ENCODE peak calls at places on chromosomes 6 and 20, in nine cellular contexts. One of them, this sample, is unnamed.

GRCh38 chr6:110609101-110609500 is 132.7 kb upstream of the SLC22A16 start:
- DNase-seq in GM18507: no peak
- DNase-seq in cardiac fibroblast: no peak
- DNase-seq in foreskin fibroblast: no peak
- DNase-seq in DMS79 treated with DMSO at 0.1 percent for 48 hours: peak
- DNase-seq in heart left ventricle: no peak
- DNase-seq in GDM1: no peak
- DNase-seq in RWPE1: no peak
- DNase-seq in stimulated activated CD8-positive, alpha-beta memory T cell treated with anti-CD3 and anti-CD28 coated beads, Interleukin-7, amount 100 ng/mL, for 1 hour: no peak
- DNase-seq in this sample: no peak

GRCh38 chr6:26525818-26526217 is 12.3 kb upstream of the HMGN4 start:
- DNase-seq in GDM1: no peak
- DNase-seq in cardiac fibroblast: peak
- DNase-seq in foreskin fibroblast: no peak
- DNase-seq in stimulated activated CD8-positive, alpha-beta memory T cell treated with anti-CD3 and anti-CD28 coated beads, Interleukin-7, amount 100 ng/mL, for 1 hour: no peak
- DNase-seq in RWPE1: no peak
- DNase-seq in GM18507: no peak
- DNase-seq in DMS79 treated with DMSO at 0.1 percent for 48 hours: no peak
- DNase-seq in heart left ventricle: no peak
- DNase-seq in this sample: no peak

GRCh38 chr6:45697605-45698004 is 318.1 kb downstream of the CLIC5 start:
- DNase-seq in RWPE1: peak
- DNase-seq in heart left ventricle: no peak
- DNase-seq in GDM1: no peak
- DNase-seq in DMS79 treated with DMSO at 0.1 percent for 48 hours: no peak
- DNase-seq in GM18507: no peak
- DNase-seq in cardiac fibroblast: peak
- DNase-seq in stimulated activated CD8-positive, alpha-beta memory T cell treated with anti-CD3 and anti-CD28 coated beads, Interleukin-7, amount 100 ng/mL, for 1 hour: no peak
- DNase-seq in foreskin fibroblast: peak
- DNase-seq in this sample: peak

GRCh38 chr6:168983925-168984324 is 269.7 kb downstream of the THBS2 start:
- DNase-seq in stimulated activated CD8-positive, alpha-beta memory T cell treated with anti-CD3 and anti-CD28 coated beads, Interleukin-7, amount 100 ng/mL, for 1 hour: no peak
- DNase-seq in heart left ventricle: no peak
- DNase-seq in foreskin fibroblast: no peak
- DNase-seq in GDM1: no peak
- DNase-seq in cardiac fibroblast: no peak
- DNase-seq in RWPE1: no peak
- DNase-seq in GM18507: no peak
- DNase-seq in DMS79 treated with DMSO at 0.1 percent for 48 hours: no peak
- DNase-seq in this sample: no peak

GRCh38 chr6:150238294-150238693 is 95.5 kb downstream of the PPP1R14C start:
- DNase-seq in heart left ventricle: peak
- DNase-seq in RWPE1: no peak
- DNase-seq in GM18507: no peak
- DNase-seq in GDM1: no peak
- DNase-seq in DMS79 treated with DMSO at 0.1 percent for 48 hours: no peak
- DNase-seq in cardiac fibroblast: peak
- DNase-seq in foreskin fibroblast: peak
- DNase-seq in stimulated activated CD8-positive, alpha-beta memory T cell treated with anti-CD3 and anti-CD28 coated beads, Interleukin-7, amount 100 ng/mL, for 1 hour: no peak
- DNase-seq in this sample: no peak

GRCh38 chr6:116535109-116535508 is 10.4 kb downstream of the TRAPPC3L start:
- DNase-seq in foreskin fibroblast: no peak
- DNase-seq in RWPE1: no peak
- DNase-seq in GDM1: no peak
- DNase-seq in GM18507: no peak
- DNase-seq in DMS79 treated with DMSO at 0.1 percent for 48 hours: no peak
- DNase-seq in heart left ventricle: no peak
- DNase-seq in cardiac fibroblast: no peak
- DNase-seq in stimulated activated CD8-positive, alpha-beta memory T cell treated with anti-CD3 and anti-CD28 coated beads, Interleukin-7, amount 100 ng/mL, for 1 hour: no peak
- DNase-seq in this sample: no peak

GRCh38 chr20:14915356-14915755 is 577.9 kb upstream of the FLRT3 start:
- DNase-seq in stimulated activated CD8-positive, alpha-beta memory T cell treated with anti-CD3 and anti-CD28 coated beads, Interleukin-7, amount 100 ng/mL, for 1 hour: no peak
- DNase-seq in RWPE1: no peak
- DNase-seq in foreskin fibroblast: no peak
- DNase-seq in heart left ventricle: no peak
- DNase-seq in GM18507: no peak
- DNase-seq in DMS79 treated with DMSO at 0.1 percent for 48 hours: no peak
- DNase-seq in cardiac fibroblast: no peak
- DNase-seq in GDM1: no peak
- DNase-seq in this sample: no peak

GRCh38 chr20:420721-421574 is 12.8 kb downstream of the RBCK1 start:
- DNase-seq in foreskin fibroblast: no peak
- DNase-seq in cardiac fibroblast: no peak
- DNase-seq in stimulated activated CD8-positive, alpha-beta memory T cell treated with anti-CD3 and anti-CD28 coated beads, Interleukin-7, amount 100 ng/mL, for 1 hour: no peak
- DNase-seq in GDM1: peak
- DNase-seq in heart left ventricle: peak
- DNase-seq in DMS79 treated with DMSO at 0.1 percent for 48 hours: no peak
- DNase-seq in RWPE1: peak
- DNase-seq in GM18507: no peak
- DNase-seq in this sample: no peak

GRCh38 chr6:16766043-16766521 is 4.8 kb upstream of the ATXN1 start:
- DNase-seq in cardiac fibroblast: peak
- DNase-seq in stimulated activated CD8-positive, alpha-beta memory T cell treated with anti-CD3 and anti-CD28 coated beads, Interleukin-7, amount 100 ng/mL, for 1 hour: no peak
- DNase-seq in GDM1: no peak
- DNase-seq in GM18507: no peak
- DNase-seq in foreskin fibroblast: peak
- DNase-seq in RWPE1: no peak
- DNase-seq in DMS79 treated with DMSO at 0.1 percent for 48 hours: no peak
- DNase-seq in heart left ventricle: no peak
- DNase-seq in this sample: no peak

GRCh38 chr20:32626859-32627636 is 41.9 kb upstream of the NOL4L start:
- DNase-seq in GDM1: peak
- DNase-seq in stimulated activated CD8-positive, alpha-beta memory T cell treated with anti-CD3 and anti-CD28 coated beads, Interleukin-7, amount 100 ng/mL, for 1 hour: no peak
- DNase-seq in DMS79 treated with DMSO at 0.1 percent for 48 hours: peak
- DNase-seq in heart left ventricle: no peak
- DNase-seq in RWPE1: no peak
- DNase-seq in GM18507: no peak
- DNase-seq in foreskin fibroblast: no peak
- DNase-seq in cardiac fibroblast: no peak
- DNase-seq in this sample: no peak

GRCh38 chr6:97925504-97925903 is 642.5 kb upstream of the MMS22L start:
- DNase-seq in heart left ventricle: no peak
- DNase-seq in GDM1: no peak
- DNase-seq in DMS79 treated with DMSO at 0.1 percent for 48 hours: no peak
- DNase-seq in stimulated activated CD8-positive, alpha-beta memory T cell treated with anti-CD3 and anti-CD28 coated beads, Interleukin-7, amount 100 ng/mL, for 1 hour: no peak
- DNase-seq in GM18507: no peak
- DNase-seq in foreskin fibroblast: no peak
- DNase-seq in cardiac fibroblast: no peak
- DNase-seq in RWPE1: no peak
- DNase-seq in this sample: no peak

GRCh38 chr6:109978174-109979032 is at the start of gene GPR6:
- DNase-seq in foreskin fibroblast: peak
- DNase-seq in RWPE1: peak
- DNase-seq in GM18507: no peak
- DNase-seq in heart left ventricle: peak
- DNase-seq in GDM1: no peak
- DNase-seq in stimulated activated CD8-positive, alpha-beta memory T cell treated with anti-CD3 and anti-CD28 coated beads, Interleukin-7, amount 100 ng/mL, for 1 hour: peak
- DNase-seq in cardiac fibroblast: peak
- DNase-seq in DMS79 treated with DMSO at 0.1 percent for 48 hours: peak
- DNase-seq in this sample: no peak

GRCh38 chr6:83514877-83515466 is 2.6 kb downstream of the PRSS35 start:
- DNase-seq in foreskin fibroblast: peak
- DNase-seq in stimulated activated CD8-positive, alpha-beta memory T cell treated with anti-CD3 and anti-CD28 coated beads, Interleukin-7, amount 100 ng/mL, for 1 hour: no peak
- DNase-seq in GM18507: peak
- DNase-seq in DMS79 treated with DMSO at 0.1 percent for 48 hours: peak
- DNase-seq in GDM1: peak
- DNase-seq in cardiac fibroblast: peak
- DNase-seq in RWPE1: peak
- DNase-seq in heart left ventricle: no peak
- DNase-seq in this sample: peak

GRCh38 chr6:68740828-68741500 is 105.9 kb downstream of the ADGRB3 start:
- DNase-seq in stimulated activated CD8-positive, alpha-beta memory T cell treated with anti-CD3 and anti-CD28 coated beads, Interleukin-7, amount 100 ng/mL, for 1 hour: no peak
- DNase-seq in DMS79 treated with DMSO at 0.1 percent for 48 hours: no peak
- DNase-seq in foreskin fibroblast: no peak
- DNase-seq in GDM1: peak
- DNase-seq in RWPE1: no peak
- DNase-seq in cardiac fibroblast: no peak
- DNase-seq in heart left ventricle: no peak
- DNase-seq in GM18507: no peak
- DNase-seq in this sample: no peak

GRCh38 chr6:138719744-138720143 is 53.8 kb upstream of the CCDC28A start:
- DNase-seq in DMS79 treated with DMSO at 0.1 percent for 48 hours: no peak
- DNase-seq in GM18507: no peak
- DNase-seq in GDM1: no peak
- DNase-seq in heart left ventricle: no peak
- DNase-seq in foreskin fibroblast: no peak
- DNase-seq in stimulated activated CD8-positive, alpha-beta memory T cell treated with anti-CD3 and anti-CD28 coated beads, Interleukin-7, amount 100 ng/mL, for 1 hour: no peak
- DNase-seq in RWPE1: no peak
- DNase-seq in cardiac fibroblast: no peak
- DNase-seq in this sample: no peak

GRCh38 chr20:1328680-1329330 is at the start of gene SDCBP2:
- DNase-seq in stimulated activated CD8-positive, alpha-beta memory T cell treated with anti-CD3 and anti-CD28 coated beads, Interleukin-7, amount 100 ng/mL, for 1 hour: no peak
- DNase-seq in heart left ventricle: no peak
- DNase-seq in GM18507: no peak
- DNase-seq in DMS79 treated with DMSO at 0.1 percent for 48 hours: peak
- DNase-seq in GDM1: no peak
- DNase-seq in foreskin fibroblast: no peak
- DNase-seq in cardiac fibroblast: no peak
- DNase-seq in RWPE1: peak
- DNase-seq in this sample: no peak

GRCh38 chr20:49889943-49890650 is 25.2 kb downstream of the SPATA2 start:
- DNase-seq in RWPE1: peak
- DNase-seq in heart left ventricle: no peak
- DNase-seq in GM18507: no peak
- DNase-seq in GDM1: no peak
- DNase-seq in cardiac fibroblast: no peak
- DNase-seq in stimulated activated CD8-positive, alpha-beta memory T cell treated with anti-CD3 and anti-CD28 coated beads, Interleukin-7, amount 100 ng/mL, for 1 hour: no peak
- DNase-seq in DMS79 treated with DMSO at 0.1 percent for 48 hours: no peak
- DNase-seq in foreskin fibroblast: no peak
- DNase-seq in this sample: no peak

GRCh38 chr20:37821691-37822655 is 81.0 kb upstream of the VSTM2L start:
- DNase-seq in DMS79 treated with DMSO at 0.1 percent for 48 hours: no peak
- DNase-seq in stimulated activated CD8-positive, alpha-beta memory T cell treated with anti-CD3 and anti-CD28 coated beads, Interleukin-7, amount 100 ng/mL, for 1 hour: no peak
- DNase-seq in cardiac fibroblast: peak
- DNase-seq in RWPE1: no peak
- DNase-seq in GM18507: no peak
- DNase-seq in GDM1: no peak
- DNase-seq in heart left ventricle: no peak
- DNase-seq in foreskin fibroblast: peak
- DNase-seq in this sample: no peak

GRCh38 chr6:105892577-105893262 is 193.4 kb upstream of the PRDM1 start:
- DNase-seq in RWPE1: no peak
- DNase-seq in GM18507: peak
- DNase-seq in stimulated activated CD8-positive, alpha-beta memory T cell treated with anti-CD3 and anti-CD28 coated beads, Interleukin-7, amount 100 ng/mL, for 1 hour: no peak
- DNase-seq in cardiac fibroblast: no peak
- DNase-seq in DMS79 treated with DMSO at 0.1 percent for 48 hours: no peak
- DNase-seq in heart left ventricle: no peak
- DNase-seq in GDM1: no peak
- DNase-seq in foreskin fibroblast: no peak
- DNase-seq in this sample: no peak

GRCh38 chr20:36548006-36548315 is 6.6 kb downstream of the MYL9 start:
- DNase-seq in foreskin fibroblast: no peak
- DNase-seq in stimulated activated CD8-positive, alpha-beta memory T cell treated with anti-CD3 and anti-CD28 coated beads, Interleukin-7, amount 100 ng/mL, for 1 hour: no peak
- DNase-seq in RWPE1: no peak
- DNase-seq in GM18507: no peak
- DNase-seq in GDM1: no peak
- DNase-seq in heart left ventricle: no peak
- DNase-seq in cardiac fibroblast: no peak
- DNase-seq in DMS79 treated with DMSO at 0.1 percent for 48 hours: no peak
- DNase-seq in this sample: no peak

GRCh38 chr6:53896237-53896636 is 101.4 kb downstream of the LRRC1 start:
- DNase-seq in stimulated activated CD8-positive, alpha-beta memory T cell treated with anti-CD3 and anti-CD28 coated beads, Interleukin-7, amount 100 ng/mL, for 1 hour: no peak
- DNase-seq in DMS79 treated with DMSO at 0.1 percent for 48 hours: no peak
- DNase-seq in cardiac fibroblast: peak
- DNase-seq in heart left ventricle: no peak
- DNase-seq in RWPE1: peak
- DNase-seq in GM18507: no peak
- DNase-seq in GDM1: no peak
- DNase-seq in foreskin fibroblast: no peak
- DNase-seq in this sample: no peak

GRCh38 chr6:90319979-90320667 is 23.5 kb upstream of the BACH2 start:
- DNase-seq in heart left ventricle: no peak
- DNase-seq in GDM1: no peak
- DNase-seq in stimulated activated CD8-positive, alpha-beta memory T cell treated with anti-CD3 and anti-CD28 coated beads, Interleukin-7, amount 100 ng/mL, for 1 hour: no peak
- DNase-seq in foreskin fibroblast: no peak
- DNase-seq in RWPE1: no peak
- DNase-seq in GM18507: no peak
- DNase-seq in cardiac fibroblast: no peak
- DNase-seq in DMS79 treated with DMSO at 0.1 percent for 48 hours: no peak
- DNase-seq in this sample: no peak

GRCh38 chr6:21149460-21149859 is 444.1 kb upstream of the SOX4 start:
- DNase-seq in foreskin fibroblast: peak
- DNase-seq in stimulated activated CD8-positive, alpha-beta memory T cell treated with anti-CD3 and anti-CD28 coated beads, Interleukin-7, amount 100 ng/mL, for 1 hour: no peak
- DNase-seq in DMS79 treated with DMSO at 0.1 percent for 48 hours: no peak
- DNase-seq in cardiac fibroblast: peak
- DNase-seq in GDM1: no peak
- DNase-seq in RWPE1: no peak
- DNase-seq in heart left ventricle: no peak
- DNase-seq in GM18507: no peak
- DNase-seq in this sample: no peak

GRCh38 chr6:160659562-160659961 is 4.5 kb downstream of the LPA start:
- DNase-seq in cardiac fibroblast: no peak
- DNase-seq in heart left ventricle: no peak
- DNase-seq in stimulated activated CD8-positive, alpha-beta memory T cell treated with anti-CD3 and anti-CD28 coated beads, Interleukin-7, amount 100 ng/mL, for 1 hour: no peak
- DNase-seq in DMS79 treated with DMSO at 0.1 percent for 48 hours: no peak
- DNase-seq in GDM1: no peak
- DNase-seq in foreskin fibroblast: no peak
- DNase-seq in RWPE1: no peak
- DNase-seq in GM18507: no peak
- DNase-seq in this sample: no peak

GRCh38 chr6:10141756-10142443 is 273.0 kb downstream of the TFAP2A start:
- DNase-seq in DMS79 treated with DMSO at 0.1 percent for 48 hours: no peak
- DNase-seq in GDM1: no peak
- DNase-seq in foreskin fibroblast: no peak
- DNase-seq in cardiac fibroblast: peak
- DNase-seq in heart left ventricle: no peak
- DNase-seq in RWPE1: no peak
- DNase-seq in GM18507: no peak
- DNase-seq in stimulated activated CD8-positive, alpha-beta memory T cell treated with anti-CD3 and anti-CD28 coated beads, Interleukin-7, amount 100 ng/mL, for 1 hour: no peak
- DNase-seq in this sample: no peak

GRCh38 chr20:58306421-58307261 is 2.9 kb upstream of the RAB22A start:
- DNase-seq in foreskin fibroblast: peak
- DNase-seq in cardiac fibroblast: peak
- DNase-seq in GDM1: peak
- DNase-seq in stimulated activated CD8-positive, alpha-beta memory T cell treated with anti-CD3 and anti-CD28 coated beads, Interleukin-7, amount 100 ng/mL, for 1 hour: peak
- DNase-seq in GM18507: no peak
- DNase-seq in RWPE1: peak
- DNase-seq in DMS79 treated with DMSO at 0.1 percent for 48 hours: no peak
- DNase-seq in heart left ventricle: no peak
- DNase-seq in this sample: no peak

GRCh38 chr20:49899551-49900383 is 15.6 kb downstream of the SPATA2 start:
- DNase-seq in DMS79 treated with DMSO at 0.1 percent for 48 hours: no peak
- DNase-seq in heart left ventricle: no peak
- DNase-seq in foreskin fibroblast: no peak
- DNase-seq in cardiac fibroblast: no peak
- DNase-seq in GDM1: no peak
- DNase-seq in stimulated activated CD8-positive, alpha-beta memory T cell treated with anti-CD3 and anti-CD28 coated beads, Interleukin-7, amount 100 ng/mL, for 1 hour: no peak
- DNase-seq in RWPE1: no peak
- DNase-seq in GM18507: no peak
- DNase-seq in this sample: no peak

GRCh38 chr6:12051861-12052368 is 39.8 kb downstream of the HIVEP1 start:
- DNase-seq in GDM1: peak
- DNase-seq in GM18507: no peak
- DNase-seq in heart left ventricle: no peak
- DNase-seq in stimulated activated CD8-positive, alpha-beta memory T cell treated with anti-CD3 and anti-CD28 coated beads, Interleukin-7, amount 100 ng/mL, for 1 hour: no peak
- DNase-seq in foreskin fibroblast: no peak
- DNase-seq in cardiac fibroblast: no peak
- DNase-seq in DMS79 treated with DMSO at 0.1 percent for 48 hours: no peak
- DNase-seq in RWPE1: no peak
- DNase-seq in this sample: no peak

GRCh38 chr6:20919677-20920385 is 385.6 kb downstream of the CDKAL1 start:
- DNase-seq in foreskin fibroblast: peak
- DNase-seq in RWPE1: no peak
- DNase-seq in DMS79 treated with DMSO at 0.1 percent for 48 hours: no peak
- DNase-seq in GM18507: no peak
- DNase-seq in cardiac fibroblast: peak
- DNase-seq in stimulated activated CD8-positive, alpha-beta memory T cell treated with anti-CD3 and anti-CD28 coated beads, Interleukin-7, amount 100 ng/mL, for 1 hour: no peak
- DNase-seq in GDM1: no peak
- DNase-seq in heart left ventricle: no peak
- DNase-seq in this sample: no peak

GRCh38 chr6:56767892-56768531 is 125.3 kb upstream of the DST start:
- DNase-seq in RWPE1: no peak
- DNase-seq in cardiac fibroblast: peak
- DNase-seq in GDM1: no peak
- DNase-seq in DMS79 treated with DMSO at 0.1 percent for 48 hours: no peak
- DNase-seq in heart left ventricle: no peak
- DNase-seq in stimulated activated CD8-positive, alpha-beta memory T cell treated with anti-CD3 and anti-CD28 coated beads, Interleukin-7, amount 100 ng/mL, for 1 hour: no peak
- DNase-seq in foreskin fibroblast: no peak
- DNase-seq in GM18507: no peak
- DNase-seq in this sample: no peak

GRCh38 chr6:2733324-2733723 is 17.4 kb downstream of the MYLK4 start:
- DNase-seq in GDM1: peak
- DNase-seq in heart left ventricle: peak
- DNase-seq in cardiac fibroblast: peak
- DNase-seq in foreskin fibroblast: no peak
- DNase-seq in RWPE1: no peak
- DNase-seq in GM18507: peak
- DNase-seq in DMS79 treated with DMSO at 0.1 percent for 48 hours: no peak
- DNase-seq in stimulated activated CD8-positive, alpha-beta memory T cell treated with anti-CD3 and anti-CD28 coated beads, Interleukin-7, amount 100 ng/mL, for 1 hour: no peak
- DNase-seq in this sample: no peak